ENCODE peak calls at places on chromosomes 11 and 22, in four cellular contexts. One of them, this sample, is unnamed.

GRCh38 chr11:112605093-112605666 is 344.5 kb upstream of the PLET1 start:
- DNase-seq in retinal pigment epithelial cell: no peak
- DNase-seq in activated CD4-positive, alpha-beta T cell treated with anti-CD3 and anti-CD28 coated beads for 24 hours: no peak
- DNase-seq in IMR-90: peak
- DNase-seq in this sample: no peak

GRCh38 chr11:91608662-91609061 is 616.0 kb upstream of the FAT3 start:
- DNase-seq in IMR-90: no peak
- DNase-seq in retinal pigment epithelial cell: no peak
- DNase-seq in activated CD4-positive, alpha-beta T cell treated with anti-CD3 and anti-CD28 coated beads for 24 hours: no peak
- DNase-seq in this sample: no peak

GRCh38 chr22:49525776-49526535 is 301.7 kb downstream of the BRD1 start:
- DNase-seq in IMR-90: no peak
- DNase-seq in activated CD4-positive, alpha-beta T cell treated with anti-CD3 and anti-CD28 coated beads for 24 hours: no peak
- DNase-seq in retinal pigment epithelial cell: no peak
- DNase-seq in this sample: no peak

GRCh38 chr11:121800704-121801516 is 315.1 kb downstream of the BLID start:
- DNase-seq in retinal pigment epithelial cell: peak
- DNase-seq in IMR-90: no peak
- DNase-seq in activated CD4-positive, alpha-beta T cell treated with anti-CD3 and anti-CD28 coated beads for 24 hours: no peak
- DNase-seq in this sample: no peak

GRCh38 chr11:65445604-65446445 is 23.2 kb downstream of the NEAT1 start:
- DNase-seq in activated CD4-positive, alpha-beta T cell treated with anti-CD3 and anti-CD28 coated beads for 24 hours: no peak
- DNase-seq in IMR-90: peak
- DNase-seq in retinal pigment epithelial cell: no peak
- DNase-seq in this sample: peak

GRCh38 chr22:31615940-31616314 is 46.1 kb downstream of the PISD start:
- DNase-seq in activated CD4-positive, alpha-beta T cell treated with anti-CD3 and anti-CD28 coated beads for 24 hours: no peak
- DNase-seq in retinal pigment epithelial cell: no peak
- DNase-seq in IMR-90: no peak
- DNase-seq in this sample: no peak

GRCh38 chr11:85673422-85673821 is 8.5 kb upstream of the CREBZF start:
- DNase-seq in IMR-90: peak
- DNase-seq in activated CD4-positive, alpha-beta T cell treated with anti-CD3 and anti-CD28 coated beads for 24 hours: no peak
- DNase-seq in retinal pigment epithelial cell: no peak
- DNase-seq in this sample: no peak

GRCh38 chr11:116239247-116239646 is 533.5 kb downstream of the BUD13 start:
- DNase-seq in activated CD4-positive, alpha-beta T cell treated with anti-CD3 and anti-CD28 coated beads for 24 hours: no peak
- DNase-seq in IMR-90: no peak
- DNase-seq in retinal pigment epithelial cell: no peak
- DNase-seq in this sample: no peak

GRCh38 chr11:2139118-2139490 is at the start of gene IGF2:
- DNase-seq in activated CD4-positive, alpha-beta T cell treated with anti-CD3 and anti-CD28 coated beads for 24 hours: no peak
- DNase-seq in IMR-90: no peak
- DNase-seq in retinal pigment epithelial cell: no peak
- DNase-seq in this sample: peak

GRCh38 chr22:31637375-31637937 is 24.6 kb downstream of the PISD start:
- DNase-seq in activated CD4-positive, alpha-beta T cell treated with anti-CD3 and anti-CD28 coated beads for 24 hours: no peak
- DNase-seq in retinal pigment epithelial cell: no peak
- DNase-seq in IMR-90: no peak
- DNase-seq in this sample: no peak

GRCh38 chr22:47033648-47034000 is 271.2 kb downstream of the TBC1D22A start:
- DNase-seq in retinal pigment epithelial cell: no peak
- DNase-seq in IMR-90: no peak
- DNase-seq in activated CD4-positive, alpha-beta T cell treated with anti-CD3 and anti-CD28 coated beads for 24 hours: no peak
- DNase-seq in this sample: no peak

GRCh38 chr22:39658367-39658766 is 87.8 kb downstream of the CACNA1I start:
- DNase-seq in activated CD4-positive, alpha-beta T cell treated with anti-CD3 and anti-CD28 coated beads for 24 hours: no peak
- DNase-seq in retinal pigment epithelial cell: no peak
- DNase-seq in IMR-90: no peak
- DNase-seq in this sample: no peak

GRCh38 chr11:73213196-73214143 is 4.6 kb upstream of the P2RY2 start:
- DNase-seq in IMR-90: no peak
- DNase-seq in activated CD4-positive, alpha-beta T cell treated with anti-CD3 and anti-CD28 coated beads for 24 hours: no peak
- DNase-seq in retinal pigment epithelial cell: no peak
- DNase-seq in this sample: no peak

GRCh38 chr22:30411780-30412179 is 13.8 kb upstream of the MTFP1 start:
- DNase-seq in IMR-90: no peak
- DNase-seq in retinal pigment epithelial cell: no peak
- DNase-seq in activated CD4-positive, alpha-beta T cell treated with anti-CD3 and anti-CD28 coated beads for 24 hours: no peak
- DNase-seq in this sample: no peak

This sample was measured in foreskin fibroblast.